ENCODE peak calls at places on chromosomes 5 and 9, in six cellular contexts. M is HCT116, H is HepG2, E is K562, A is GM12878, X is H1. I is an unnamed sample. For H3K4me1, the result is how much of the 10 kb centered on the place peaks cover.

GRCh38 chr5:126544087-126544740 is 50.8 kb downstream of the ALDH7A1 start:
- DNase-seq in E (peak), M (peak), H (peak), A (no peak), X (peak), I (no peak)

GRCh38 chr9:21904776-21905175 is 89.4 kb downstream of the CDKN2A start:
- DNase-seq in A (no peak), E (no peak), M (no peak), H (no peak), X (no peak), I (peak)

GRCh38 chr5:168920019-168920813 is 341.0 kb upstream of the PANK3 start:
- DNase-seq in X (no peak), M (no peak), A (no peak), H (no peak), E (no peak), I (no peak)

GRCh38 chr5:159928122-159928960 is 12.1 kb downstream of the ADRA1B start:
- DNase-seq in E (no peak), X (no peak), M (peak), H (no peak), A (no peak), I (no peak)

GRCh38 chr5:6359941-6360683 is 18.2 kb downstream of the MED10 start:
- DNase-seq in E (no peak), X (no peak), M (no peak), A (no peak), H (no peak), I (no peak)

GRCh38 chr5:143836161-143836725 is 24.3 kb downstream of the HMHB1 start:
- DNase-seq in M (no peak), A (no peak), E (no peak), H (no peak), X (no peak), I (no peak)

GRCh38 chr9:34450644-34451043 is 7.7 kb downstream of the FAM219A start:
- DNase-seq in E (no peak), H (no peak), A (no peak), M (no peak), X (no peak), I (no peak)

GRCh38 chr5:39394946-39395345 is 29.8 kb downstream of the DAB2 start:
- DNase-seq in A (no peak), X (no peak), M (no peak), E (no peak), H (no peak), I (no peak)

GRCh38 chr5:133749331-133749985 is 137.1 kb upstream of the FSTL4 start:
- DNase-seq in A (no peak), H (no peak), M (no peak), X (no peak), E (no peak), I (no peak)

GRCh38 chr5:107476783-107477182 is 194.0 kb downstream of the EFNA5 start:
- DNase-seq in H (no peak), M (no peak), A (peak), X (no peak), E (no peak), I (no peak)

GRCh38 chr5:923473-923873 is 30.8 kb downstream of the TRIP13 start:
- DNase-seq in H (peak), E (peak), X (peak), A (no peak), M (peak), I (peak)

GRCh38 chr9:108708448-108708847 is 147.3 kb downstream of the ACTL7B start:
- DNase-seq in X (no peak), A (no peak), M (no peak), H (no peak), E (no peak), I (no peak)

GRCh38 chr5:134574521-134574920 is 49.1 kb downstream of the JADE2 start:
- DNase-seq in A (no peak), E (no peak), M (no peak), H (no peak), X (no peak), I (no peak)

GRCh38 chr5:60961685-60962084 is 16.7 kb downstream of the NDUFAF2 start:
- DNase-seq in A (no peak), H (no peak), M (no peak), E (no peak), X (no peak), I (no peak)

GRCh38 chr9:87602933-87603643 is 105.4 kb downstream of the DAPK1 start:
- DNase-seq in H (no peak), A (no peak), X (no peak), M (no peak), E (no peak), I (no peak)

GRCh38 chr5:170818222-170818621 is 34.7 kb downstream of the GABRP start:
- DNase-seq in X (no peak), A (no peak), E (no peak), M (no peak), H (no peak), I (no peak)

GRCh38 chr9:35956646-35957045 is 1.3 kb downstream of the OR2S2 start:
- DNase-seq in M (no peak), E (no peak), A (no peak), H (no peak), X (no peak), I (no peak)

GRCh38 chr5:108655750-108656450 is 91.8 kb upstream of the FER start:
- DNase-seq in M (no peak), A (no peak), H (no peak), X (no peak), E (no peak), I (no peak)

GRCh38 chr9:8558176-8558575 is 758.6 kb upstream of the DMAC1 start:
- DNase-seq in H (no peak), X (no peak), E (no peak), M (no peak), A (no peak), I (no peak)

GRCh38 chr9:108151161-108151586 is 661.6 kb upstream of the KLF4 start:
- DNase-seq in H (no peak), M (no peak), E (peak), A (no peak), X (no peak), I (no peak)

GRCh38 chr9:96383165-96383939 is at the start of gene SLC35D2:
- DNase-seq in H (peak), A (no peak), X (peak), E (peak), M (no peak), I (no peak)

GRCh38 chr9:125397736-125398135 is 136.1 kb downstream of the GAPVD1 start:
- DNase-seq in E (no peak), X (no peak), A (no peak), H (no peak), M (no peak), I (no peak)

GRCh38 chr5:124644138-124644537 is 102.3 kb downstream of the ZNF608 start:
- DNase-seq in H (no peak), A (no peak), M (no peak), X (peak), E (peak), I (no peak)

GRCh38 chr5:170159101-170159698 is 53.5 kb downstream of the FOXI1 start:
- DNase-seq in M (no peak), E (no peak), A (no peak), H (no peak), X (no peak), I (no peak)

GRCh38 chr5:28807230-28807629 is 1768.8 kb upstream of the CDH9 start:
- DNase-seq in X (no peak), M (no peak), H (no peak), E (no peak), A (no peak), I (no peak)

GRCh38 chr9:70641631-70642030 is 227.2 kb upstream of the KLF9 start:
- DNase-seq in M (no peak), H (no peak), A (no peak), E (no peak), X (no peak), I (no peak)

GRCh38 chr9:114919611-114920010 is 10.8 kb downstream of the TNFSF8 start:
- DNase-seq in X (no peak), H (no peak), M (no peak), A (no peak), E (no peak), I (no peak)

GRCh38 chr5:139566611-139567010 is 5.5 kb downstream of the UBE2D2 start:
- DNase-seq in M (no peak), X (no peak), H (no peak), A (no peak), E (no peak), I (no peak)

GRCh38 chr9:35236692-35237091 is 74.9 kb downstream of the UNC13B start:
- DNase-seq in A (no peak), H (no peak), E (peak), M (no peak), X (no peak), I (no peak)

GRCh38 chr5:35026941-35027340 is 20.8 kb downstream of the AGXT2 start:
- DNase-seq in M (no peak), E (no peak), H (no peak), X (no peak), A (no peak), I (no peak)

GRCh38 chr9:104815851-104816565 is 52.1 kb downstream of the NIPSNAP3B start:
- DNase-seq in A (no peak), E (no peak), M (no peak), X (no peak), H (no peak), I (no peak)

GRCh38 chr5:25448646-25449045 is 803.9 kb upstream of the CDH10 start:
- DNase-seq in E (no peak), A (no peak), H (no peak), M (no peak), X (no peak), I (no peak)

GRCh38 chr5:16776611-16777251 is 159.4 kb downstream of the MYO10 start:
- DNase-seq in M (no peak), A (no peak), E (peak), X (no peak), H (peak), I (peak)

GRCh38 chr5:142872217-142872616 is 102.0 kb downstream of the ARHGAP26 start:
- DNase-seq in H (no peak), A (no peak), E (no peak), X (no peak), M (no peak), I (no peak)

GRCh38 chr5:154606675-154607321 is 128.8 kb upstream of the HAND1 start:
- DNase-seq in A (no peak), E (no peak), X (no peak), H (no peak), M (no peak), I (no peak)

GRCh38 chr9:129412814-129413536 is 207.9 kb downstream of the C9orf50 start:
- DNase-seq in M (no peak), X (no peak), E (no peak), A (no peak), H (no peak), I (no peak)

GRCh38 chr5:148391422-148391821 is 7.7 kb downstream of the FBXO38 start:
- DNase-seq in E (no peak), M (no peak), A (no peak), H (no peak), X (no peak), I (no peak)
- H3K4me1 ChIP-seq in E (under half), M (under half), A (under half), H (half or more), X (under half), I (under half)

GRCh38 chr5:113124914-113125313 is 148.3 kb downstream of the DCP2 start:
- DNase-seq in E (no peak), A (no peak), M (no peak), X (no peak), H (no peak), I (no peak)

GRCh38 chr5:113122053-113122452 is 145.5 kb downstream of the DCP2 start:
- DNase-seq in A (no peak), M (no peak), E (no peak), H (no peak), X (no peak), I (no peak)

GRCh38 chr5:113125371-113125770 is 148.8 kb downstream of the DCP2 start:
- DNase-seq in H (no peak), E (no peak), M (no peak), X (no peak), A (no peak), I (no peak)

GRCh38 chr5:113127021-113127420 is 150.4 kb downstream of the DCP2 start:
- DNase-seq in M (no peak), E (no peak), X (no peak), H (no peak), A (no peak), I (no peak)

DNA sequence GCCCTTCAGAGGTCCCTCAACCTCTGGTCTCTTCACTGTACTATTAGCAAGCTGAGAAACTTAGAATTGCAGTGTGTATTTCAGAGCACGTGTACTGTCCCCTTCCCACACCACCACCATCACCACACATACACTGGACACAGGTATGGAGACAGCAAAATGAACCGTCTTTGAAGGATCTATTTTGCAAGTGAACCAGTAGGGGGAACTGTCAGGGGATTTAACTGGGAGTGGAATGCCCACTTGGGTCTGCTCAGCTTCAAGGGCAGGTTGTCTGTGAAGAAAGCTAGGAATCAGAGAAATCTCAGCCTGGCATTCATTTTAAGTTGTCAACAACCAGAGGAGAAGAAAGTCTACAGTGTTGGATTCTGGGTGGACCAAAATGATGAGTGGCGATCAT is 147.0 kb downstream of the DCP2 start:
- DNase-seq in E (peak), A (no peak), X (no peak), H (peak), M (peak), I (no peak)
- TF ChIP-seq ZNF274 in E (no peak), A (no peak), X (no peak), H (no peak), M (no peak), I (no peak)

GRCh38 chr5:145160679-145161078 is 674.5 kb downstream of the PRELID2 start:
- DNase-seq in E (no peak), M (no peak), A (no peak), X (no peak), H (no peak), I (no peak)

GRCh38 chr5:145157841-145158240 is 677.3 kb downstream of the PRELID2 start:
- DNase-seq in A (no peak), M (no peak), E (no peak), X (no peak), H (no peak), I (no peak)

GRCh38 chr5:145162641-145163040 is 672.5 kb downstream of the PRELID2 start:
- DNase-seq in M (no peak), X (no peak), E (no peak), H (peak), A (no peak), I (no peak)

GRCh38 chr5:145158654-145159199 is 676.4 kb downstream of the PRELID2 start:
- DNase-seq in A (no peak), M (no peak), H (no peak), X (no peak), E (no peak), I (no peak)

GRCh38 chr5:145161384-145161783 is 673.8 kb downstream of the PRELID2 start:
- DNase-seq in H (no peak), E (no peak), A (no peak), M (no peak), X (no peak), I (no peak)
- H3K4me1 ChIP-seq in H (under half), E (under half), A (under half), M (under half), X (under half), I (under half)

GRCh38 chr5:129767927-129768380 is 20.1 kb downstream of the MINAR2 start:
- DNase-seq in E (peak), X (peak), M (peak), A (peak), H (peak), I (peak)
- TF ChIP-seq ZNF274 in E (no peak), X (no peak), M (no peak), A (no peak), H (no peak), I (no peak)

DNA sequence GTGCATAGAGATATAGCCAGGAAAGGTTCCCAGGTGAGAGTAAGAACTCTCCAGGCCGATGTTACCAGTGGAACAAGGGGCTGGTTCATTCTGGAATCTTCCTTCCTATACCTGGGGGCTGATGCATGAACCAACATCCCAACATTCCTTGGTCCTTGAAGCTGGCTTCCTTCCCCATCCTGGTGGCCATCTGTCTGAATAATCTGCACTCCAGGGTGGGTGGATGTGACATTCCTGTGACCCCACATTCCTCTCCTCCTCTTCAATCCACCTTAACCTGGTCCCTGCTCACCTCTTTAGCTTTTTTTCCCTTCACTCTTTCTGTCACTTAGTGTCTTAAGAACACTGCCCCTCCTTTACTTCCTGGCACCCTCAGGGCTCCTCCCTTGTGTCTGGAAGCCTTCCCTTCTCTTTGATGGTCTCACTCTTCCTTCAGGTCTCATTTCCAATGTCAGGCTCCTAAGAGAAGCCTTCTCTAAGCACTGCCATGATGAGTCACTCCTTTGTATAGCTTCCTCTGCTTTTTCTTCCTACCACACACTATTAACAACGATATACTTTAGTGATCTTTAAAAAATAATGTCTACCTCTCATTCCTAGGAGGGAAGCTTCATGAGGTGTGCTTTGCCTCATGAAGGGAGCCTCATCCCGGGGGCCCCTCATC is 80.3 kb downstream of the BOD1 start:
- DNase-seq in X (no peak), A (no peak), M (no peak), E (no peak), H (no peak), I (no peak)
- H3K4me1 ChIP-seq in X (under half), A (under half), M (under half), E (under half), H (under half), I (under half)

GRCh38 chr5:55604611-55605067 is 69.9 kb upstream of the PLPP1 start:
- DNase-seq in M (no peak), X (peak), E (no peak), A (no peak), H (no peak), I (no peak)

GRCh38 chr5:55600536-55601208 is 65.9 kb upstream of the PLPP1 start:
- DNase-seq in X (peak), H (no peak), A (no peak), M (no peak), E (no peak), I (no peak)

GRCh38 chr5:55600086-55600485 is 65.3 kb upstream of the PLPP1 start:
- DNase-seq in E (no peak), H (no peak), M (no peak), X (no peak), A (no peak), I (no peak)

GRCh38 chr5:55601209-55601618 is 66.5 kb upstream of the PLPP1 start:
- DNase-seq in E (no peak), M (no peak), H (peak), X (peak), A (no peak), I (no peak)

GRCh38 chr5:55603947-55604346 is 69.2 kb upstream of the PLPP1 start:
- DNase-seq in A (no peak), H (no peak), X (peak), E (no peak), M (no peak), I (no peak)
- TF ChIP-seq ZNF274 in A (no peak), H (no peak), X (no peak), E (no peak), M (no peak), I (no peak)

DNA sequence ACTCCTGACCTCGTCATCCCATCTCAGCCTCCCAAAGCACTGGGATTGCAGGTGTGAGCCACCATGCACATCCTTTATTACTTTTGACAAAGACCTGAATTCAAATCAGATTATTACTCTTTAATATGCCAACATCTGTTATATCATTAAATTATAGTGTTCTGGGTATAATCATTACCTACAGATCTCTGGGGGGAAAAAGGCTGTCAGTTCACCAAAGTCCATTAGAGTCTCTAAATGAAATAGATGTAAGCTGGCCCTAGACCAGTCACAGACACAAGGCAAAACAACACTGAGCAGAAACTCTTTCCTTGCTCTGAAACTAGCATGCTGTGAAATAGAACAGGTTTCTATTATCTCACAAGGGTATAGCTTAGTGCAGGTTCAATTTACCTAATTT is 21.6 kb upstream of the TRIO start:
- DNase-seq in E (no peak), X (no peak), A (no peak), H (no peak), M (no peak), I (no peak)
- H3K4me1 ChIP-seq in E (under half), X (under half), A (under half), H (under half), M (under half), I (under half)

DNA sequence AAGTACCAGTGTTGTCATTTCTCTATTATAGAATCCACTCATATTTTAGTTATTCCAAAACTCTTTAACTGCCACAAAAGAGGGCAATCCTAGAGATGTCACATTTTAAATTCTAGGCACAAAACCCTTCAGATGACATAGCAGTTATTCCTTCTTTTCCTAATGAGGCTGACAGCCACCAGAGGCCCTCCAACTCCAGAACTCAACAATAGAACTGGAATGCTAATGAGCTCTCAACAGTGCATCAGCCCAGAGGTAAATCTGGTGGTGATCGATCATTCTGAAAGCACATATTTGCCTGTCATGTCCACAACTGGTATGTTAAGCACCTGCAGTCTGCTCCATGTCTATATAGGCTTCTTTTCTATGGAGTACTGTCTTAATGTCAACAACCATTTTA is 40.2 kb upstream of the RAB3C start:
- DNase-seq in X (no peak), H (no peak), M (no peak), E (no peak), A (no peak), I (no peak)
- TF ChIP-seq ZNF274 in X (no peak), H (no peak), M (no peak), E (no peak), A (no peak), I (no peak)

GRCh38 chr9:133979124-133979920 is 12.8 kb downstream of the VAV2 start:
- DNase-seq in E (no peak), A (no peak), M (no peak), H (peak), X (peak), I (no peak)
- H3K4me1 ChIP-seq in E (under half), A (under half), M (under half), H (half or more), X (under half), I (under half)

DNA sequence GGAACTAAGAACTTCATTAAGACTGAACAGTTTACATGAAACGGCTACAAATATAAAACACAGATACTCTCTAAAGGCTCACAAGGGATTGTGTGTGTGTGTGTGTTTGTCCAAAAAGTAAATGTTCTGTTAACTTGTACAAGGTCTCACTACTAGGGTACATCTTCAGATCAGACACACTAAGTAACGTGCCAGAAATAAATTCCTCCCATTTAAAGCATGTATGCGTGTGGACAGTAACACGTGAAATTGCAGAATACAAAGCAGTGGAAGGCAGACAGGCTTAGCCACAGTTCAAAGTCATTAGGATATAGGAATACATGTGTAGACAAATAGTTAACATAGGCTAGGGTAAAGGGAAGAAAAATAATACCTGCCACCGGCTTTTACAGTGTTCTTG is 1.8 kb downstream of the BNC2 start:
- DNase-seq in A (no peak), H (no peak), X (no peak), M (no peak), E (no peak), I (no peak)
- TF ChIP-seq ZNF274 in A (no peak), H (no peak), X (no peak), M (no peak), E (no peak), I (no peak)

I was measured in NT2/D1.